ENCODE peak calls at places on chromosome 1, in five cellular contexts. B is GM10248; J is activated T-cell treated with anti-CD3 and anti-CD28 coated beads for 1 hour; I is GM12864; X is stimulated activated CD8-positive, alpha-beta memory T cell treated with anti-CD3 and anti-CD28 coated beads, Interleukin-2, amount 100 ng/mL, for 48 hours. P is an unnamed sample.

GRCh38 chr1:235327559-235328270 is at the start of gene ARID4B:
- DNase-seq in B (peak), I (no peak), X (peak), J (no peak), P (no peak)

GRCh38 chr1:151371340-151371739 is 1.2 kb downstream of the SELENBP1 start:
- DNase-seq in I (no peak), J (no peak), B (no peak), X (no peak), P (no peak)

GRCh38 chr1:172338295-172338735 is 82.2 kb upstream of the C1orf105 start:
- DNase-seq in B (peak), I (no peak), J (no peak), X (no peak), P (no peak)

GRCh38 chr1:78831731-78832360 is 174.7 kb downstream of the ADGRL4 start:
- DNase-seq in I (no peak), J (no peak), B (no peak), X (no peak), P (no peak)

GRCh38 chr1:223258751-223259177 is 105.2 kb downstream of the SUSD4 start:
- DNase-seq in B (no peak), J (no peak), X (no peak), I (no peak), P (no peak)

GRCh38 chr1:102434421-102434820 is 437.7 kb upstream of the OLFM3 start:
- DNase-seq in B (no peak), J (no peak), X (no peak), I (peak), P (no peak)

GRCh38 chr1:2300004-2300771 is 72.1 kb downstream of the SKI start:
- DNase-seq in B (peak), J (peak), I (peak), X (peak), P (peak)

GRCh38 chr1:76955652-76956051 is 88.4 kb downstream of the ST6GALNAC5 start:
- DNase-seq in X (no peak), B (no peak), I (no peak), J (no peak), P (no peak)

GRCh38 chr1:203507836-203508235 is 13.9 kb downstream of the OPTC start:
- DNase-seq in I (no peak), X (no peak), J (no peak), B (no peak), P (no peak)

GRCh38 chr1:46198026-46198826 is at the start of gene POMGNT1:
- DNase-seq in J (peak), I (no peak), X (peak), B (peak), P (peak)

GRCh38 chr1:172136925-172137324 is 283.6 kb upstream of the C1orf105 start:
- DNase-seq in J (no peak), I (no peak), B (no peak), X (no peak), P (no peak)

GRCh38 chr1:207644852-207645631 is at the start of gene CR1L:
- DNase-seq in I (peak), X (peak), B (peak), J (peak), P (peak)

GRCh38 chr1:15501208-15502032 is 22.6 kb downstream of the CASP9 start:
- DNase-seq in I (no peak), J (peak), B (peak), X (peak), P (peak)

GRCh38 chr1:45522324-45523104 is 830 bp upstream of the PRDX1 start:
- DNase-seq in J (no peak), I (no peak), X (no peak), B (no peak), P (no peak)

GRCh38 chr1:16196874-16197273 is 15.6 kb downstream of the ARHGEF19 start:
- DNase-seq in I (no peak), X (no peak), B (no peak), J (no peak), P (no peak)

GRCh38 chr1:52629021-52629643 is 3.8 kb upstream of the SHISAL2A start:
- DNase-seq in X (no peak), I (no peak), J (no peak), B (no peak), P (no peak)

GRCh38 chr1:226979517-226980121 is 39.5 kb downstream of the COQ8A start:
- DNase-seq in X (no peak), B (no peak), J (no peak), I (no peak), P (no peak)

GRCh38 chr1:210598135-210598652 is 269.5 kb downstream of the HHAT start:
- DNase-seq in J (no peak), X (no peak), I (no peak), B (no peak), P (no peak)

GRCh38 chr1:31571340-31572295 is 4.7 kb upstream of the TINAGL1 start:
- DNase-seq in I (no peak), B (no peak), X (no peak), J (no peak), P (no peak)

P was measured in T follicular helper cell.